ENCODE peak calls at places on chromosome 19, in eight cellular contexts. One of them, this sample, is unnamed.

GRCh38 chr19:37506387-37507166 is at the start of gene ZNF793:
- DNase-seq in adrenal gland: peak
- DNase-seq in prostate gland: peak
- DNase-seq in stomach: peak
- DNase-seq in A549: peak
- DNase-seq in body of pancreas: peak
- DNase-seq in Peyer's patch: peak
- DNase-seq in sigmoid colon: peak
- DNase-seq in this sample: peak

GRCh38 chr19:29622191-29623070 is 16.3 kb downstream of the POP4 start:
- DNase-seq in adrenal gland: no peak
- DNase-seq in prostate gland: no peak
- DNase-seq in stomach: no peak
- DNase-seq in A549: no peak
- DNase-seq in body of pancreas: no peak
- DNase-seq in Peyer's patch: no peak
- DNase-seq in sigmoid colon: no peak
- DNase-seq in this sample: no peak

GRCh38 chr19:18479964-18480723 is 41.7 kb downstream of the ELL start:
- DNase-seq in adrenal gland: peak
- DNase-seq in prostate gland: no peak
- DNase-seq in stomach: peak
- DNase-seq in A549: no peak
- DNase-seq in body of pancreas: no peak
- DNase-seq in Peyer's patch: no peak
- DNase-seq in sigmoid colon: peak
- DNase-seq in this sample: no peak

GRCh38 chr19:6020166-6020967 is 42.4 kb upstream of the RANBP3 start:
- DNase-seq in adrenal gland: no peak
- DNase-seq in prostate gland: peak
- DNase-seq in stomach: peak
- DNase-seq in A549: no peak
- DNase-seq in body of pancreas: peak
- DNase-seq in Peyer's patch: no peak
- DNase-seq in sigmoid colon: peak
- DNase-seq in this sample: no peak

GRCh38 chr19:5957132-5957531 is 20.8 kb downstream of the RANBP3 start:
- DNase-seq in adrenal gland: peak
- DNase-seq in prostate gland: no peak
- DNase-seq in stomach: no peak
- DNase-seq in A549: no peak
- DNase-seq in body of pancreas: no peak
- DNase-seq in Peyer's patch: no peak
- DNase-seq in sigmoid colon: no peak
- DNase-seq in this sample: no peak

GRCh38 chr19:8468761-8469458 is 24.1 kb downstream of the HNRNPM start:
- DNase-seq in adrenal gland: no peak
- DNase-seq in prostate gland: no peak
- DNase-seq in stomach: no peak
- DNase-seq in A549: no peak
- DNase-seq in body of pancreas: no peak
- DNase-seq in Peyer's patch: no peak
- DNase-seq in sigmoid colon: no peak
- DNase-seq in this sample: no peak

GRCh38 chr19:56270676-56271075 is 1.9 kb upstream of the EDDM13 start:
- DNase-seq in adrenal gland: peak
- DNase-seq in prostate gland: no peak
- DNase-seq in stomach: no peak
- DNase-seq in A549: no peak
- DNase-seq in body of pancreas: no peak
- DNase-seq in Peyer's patch: no peak
- DNase-seq in sigmoid colon: no peak
- DNase-seq in this sample: no peak

GRCh38 chr19:18399008-18399407 is 1.6 kb upstream of the LRRC25 start:
- DNase-seq in adrenal gland: peak
- DNase-seq in prostate gland: peak
- DNase-seq in stomach: peak
- DNase-seq in A549: peak
- DNase-seq in body of pancreas: peak
- DNase-seq in Peyer's patch: no peak
- DNase-seq in sigmoid colon: no peak
- DNase-seq in this sample: peak

GRCh38 chr19:38183227-38183914 is 40.7 kb downstream of the DPF1 start:
- DNase-seq in adrenal gland: peak
- DNase-seq in prostate gland: no peak
- DNase-seq in stomach: no peak
- DNase-seq in A549: no peak
- DNase-seq in body of pancreas: no peak
- DNase-seq in Peyer's patch: no peak
- DNase-seq in sigmoid colon: no peak
- DNase-seq in this sample: no peak

GRCh38 chr19:45016388-45017314 is 15.4 kb downstream of the RELB start:
- DNase-seq in adrenal gland: peak
- DNase-seq in prostate gland: peak
- DNase-seq in stomach: peak
- DNase-seq in A549: peak
- DNase-seq in body of pancreas: peak
- DNase-seq in Peyer's patch: peak
- DNase-seq in sigmoid colon: peak
- DNase-seq in this sample: peak

GRCh38 chr19:5585461-5586299 is 17.9 kb upstream of the TINCR start:
- DNase-seq in adrenal gland: peak
- DNase-seq in prostate gland: peak
- DNase-seq in stomach: no peak
- DNase-seq in A549: no peak
- DNase-seq in body of pancreas: no peak
- DNase-seq in Peyer's patch: peak
- DNase-seq in sigmoid colon: no peak
- DNase-seq in this sample: peak

GRCh38 chr19:35109395-35110112 is 6.1 kb upstream of the FXYD3 start:
- DNase-seq in adrenal gland: no peak
- DNase-seq in prostate gland: no peak
- DNase-seq in stomach: peak
- DNase-seq in A549: peak
- DNase-seq in body of pancreas: no peak
- DNase-seq in Peyer's patch: no peak
- DNase-seq in sigmoid colon: no peak
- DNase-seq in this sample: no peak

GRCh38 chr19:16076154-16076957 is at the start of gene TPM4:
- DNase-seq in adrenal gland: peak
- DNase-seq in prostate gland: peak
- DNase-seq in stomach: peak
- DNase-seq in A549: peak
- DNase-seq in body of pancreas: peak
- DNase-seq in Peyer's patch: peak
- DNase-seq in sigmoid colon: peak
- DNase-seq in this sample: peak

GRCh38 chr19:52910648-52911047 is 12.6 kb downstream of the ZNF888 start:
- DNase-seq in adrenal gland: no peak
- DNase-seq in prostate gland: no peak
- DNase-seq in stomach: no peak
- DNase-seq in A549: no peak
- DNase-seq in body of pancreas: no peak
- DNase-seq in Peyer's patch: no peak
- DNase-seq in sigmoid colon: no peak
- DNase-seq in this sample: no peak
- H3K27ac ChIP-seq in adrenal gland: no peak
- H3K27ac ChIP-seq in prostate gland: no peak
- H3K27ac ChIP-seq in stomach: no peak
- H3K27ac ChIP-seq in A549: no peak
- H3K27ac ChIP-seq in body of pancreas: no peak
- H3K27ac ChIP-seq in Peyer's patch: no peak
- H3K27ac ChIP-seq in sigmoid colon: no peak
- H3K27ac ChIP-seq in this sample: no peak

GRCh38 chr19:676343-677105 is at the start of gene FSTL3:
- DNase-seq in adrenal gland: peak
- DNase-seq in prostate gland: no peak
- DNase-seq in stomach: no peak
- DNase-seq in A549: peak
- DNase-seq in body of pancreas: no peak
- DNase-seq in Peyer's patch: no peak
- DNase-seq in sigmoid colon: no peak
- DNase-seq in this sample: no peak
- TF ChIP-seq POLR2A in adrenal gland: peak
- TF ChIP-seq POLR2A in prostate gland: peak
- TF ChIP-seq POLR2A in stomach: no peak
- TF ChIP-seq POLR2A in A549: peak
- TF ChIP-seq POLR2A in body of pancreas: no peak
- TF ChIP-seq POLR2A in Peyer's patch: no peak
- TF ChIP-seq POLR2A in sigmoid colon: peak
- TF ChIP-seq POLR2A in this sample: peak

GRCh38 chr19:11699931-11700794 is 38.6 kb downstream of the ZNF823 start:
- DNase-seq in adrenal gland: peak
- DNase-seq in prostate gland: no peak
- DNase-seq in stomach: no peak
- DNase-seq in A549: peak
- DNase-seq in body of pancreas: no peak
- DNase-seq in Peyer's patch: no peak
- DNase-seq in sigmoid colon: no peak
- DNase-seq in this sample: no peak
- H3K27ac ChIP-seq in adrenal gland: no peak
- H3K27ac ChIP-seq in prostate gland: no peak
- H3K27ac ChIP-seq in stomach: no peak
- H3K27ac ChIP-seq in A549: no peak
- H3K27ac ChIP-seq in body of pancreas: no peak
- H3K27ac ChIP-seq in Peyer's patch: no peak
- H3K27ac ChIP-seq in sigmoid colon: no peak
- H3K27ac ChIP-seq in this sample: no peak

GRCh38 chr19:58569943-58570670 is 3.0 kb downstream of the MZF1 start:
- DNase-seq in adrenal gland: peak
- DNase-seq in prostate gland: no peak
- DNase-seq in stomach: no peak
- DNase-seq in A549: no peak
- DNase-seq in body of pancreas: peak
- DNase-seq in Peyer's patch: peak
- DNase-seq in sigmoid colon: peak
- DNase-seq in this sample: peak
- TF ChIP-seq POLR2A in adrenal gland: no peak
- TF ChIP-seq POLR2A in prostate gland: no peak
- TF ChIP-seq POLR2A in stomach: no peak
- TF ChIP-seq POLR2A in A549: no peak
- TF ChIP-seq POLR2A in body of pancreas: no peak
- TF ChIP-seq POLR2A in Peyer's patch: no peak
- TF ChIP-seq POLR2A in sigmoid colon: no peak
- TF ChIP-seq POLR2A in this sample: no peak

GRCh38 chr19:3646336-3647092 is 19.9 kb upstream of the CACTIN start:
- DNase-seq in adrenal gland: no peak
- DNase-seq in prostate gland: no peak
- DNase-seq in stomach: no peak
- DNase-seq in A549: no peak
- DNase-seq in body of pancreas: no peak
- DNase-seq in Peyer's patch: no peak
- DNase-seq in sigmoid colon: no peak
- DNase-seq in this sample: no peak

GRCh38 chr19:3643592-3644313 is 17.2 kb upstream of the CACTIN start:
- DNase-seq in adrenal gland: no peak
- DNase-seq in prostate gland: no peak
- DNase-seq in stomach: no peak
- DNase-seq in A549: no peak
- DNase-seq in body of pancreas: no peak
- DNase-seq in Peyer's patch: no peak
- DNase-seq in sigmoid colon: no peak
- DNase-seq in this sample: no peak

GRCh38 chr19:3644351-3645066 is 17.9 kb upstream of the CACTIN start:
- DNase-seq in adrenal gland: no peak
- DNase-seq in prostate gland: no peak
- DNase-seq in stomach: peak
- DNase-seq in A549: no peak
- DNase-seq in body of pancreas: no peak
- DNase-seq in Peyer's patch: no peak
- DNase-seq in sigmoid colon: no peak
- DNase-seq in this sample: peak

GRCh38 chr19:3645726-3646125 is 19.1 kb upstream of the CACTIN start:
- DNase-seq in adrenal gland: no peak
- DNase-seq in prostate gland: no peak
- DNase-seq in stomach: no peak
- DNase-seq in A549: no peak
- DNase-seq in body of pancreas: no peak
- DNase-seq in Peyer's patch: no peak
- DNase-seq in sigmoid colon: no peak
- DNase-seq in this sample: no peak

DNA sequence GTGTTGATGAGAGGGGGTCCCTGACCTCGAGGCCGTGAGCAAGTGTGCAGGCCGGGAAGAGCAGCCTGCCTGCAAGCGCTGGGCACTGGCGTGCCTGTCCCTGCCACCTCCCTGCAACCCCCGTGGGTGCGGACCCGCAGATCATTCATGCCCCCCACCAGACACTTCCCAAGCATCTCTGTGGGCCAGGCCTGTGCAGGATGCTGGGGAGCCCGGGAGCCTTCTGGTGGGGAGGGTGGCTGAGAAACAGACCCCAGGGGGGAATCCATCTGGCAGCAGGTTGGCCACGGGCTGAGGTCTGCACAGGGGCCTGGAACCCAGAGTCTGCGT is 18.4 kb upstream of the CACTIN start:
- DNase-seq in adrenal gland: no peak
- DNase-seq in prostate gland: no peak
- DNase-seq in stomach: no peak
- DNase-seq in A549: no peak
- DNase-seq in body of pancreas: no peak
- DNase-seq in Peyer's patch: no peak
- DNase-seq in sigmoid colon: no peak
- DNase-seq in this sample: no peak
- H3K27ac ChIP-seq in adrenal gland: no peak
- H3K27ac ChIP-seq in prostate gland: no peak
- H3K27ac ChIP-seq in stomach: no peak
- H3K27ac ChIP-seq in A549: no peak
- H3K27ac ChIP-seq in body of pancreas: no peak
- H3K27ac ChIP-seq in Peyer's patch: no peak
- H3K27ac ChIP-seq in sigmoid colon: no peak
- H3K27ac ChIP-seq in this sample: no peak

GRCh38 chr19:39430675-39431593 is 4.8 kb downstream of the RPS16 start:
- DNase-seq in adrenal gland: no peak
- DNase-seq in prostate gland: no peak
- DNase-seq in stomach: no peak
- DNase-seq in A549: peak
- DNase-seq in body of pancreas: no peak
- DNase-seq in Peyer's patch: peak
- DNase-seq in sigmoid colon: no peak
- DNase-seq in this sample: no peak

GRCh38 chr19:39427707-39428106 is 8.0 kb downstream of the RPS16 start:
- DNase-seq in adrenal gland: no peak
- DNase-seq in prostate gland: no peak
- DNase-seq in stomach: no peak
- DNase-seq in A549: no peak
- DNase-seq in body of pancreas: no peak
- DNase-seq in Peyer's patch: no peak
- DNase-seq in sigmoid colon: no peak
- DNase-seq in this sample: no peak

GRCh38 chr19:39425744-39426143 is 10.0 kb downstream of the RPS16 start:
- DNase-seq in adrenal gland: no peak
- DNase-seq in prostate gland: no peak
- DNase-seq in stomach: no peak
- DNase-seq in A549: no peak
- DNase-seq in body of pancreas: no peak
- DNase-seq in Peyer's patch: no peak
- DNase-seq in sigmoid colon: no peak
- DNase-seq in this sample: no peak

GRCh38 chr19:39426170-39426569 is 9.6 kb downstream of the RPS16 start:
- DNase-seq in adrenal gland: no peak
- DNase-seq in prostate gland: no peak
- DNase-seq in stomach: no peak
- DNase-seq in A549: no peak
- DNase-seq in body of pancreas: no peak
- DNase-seq in Peyer's patch: no peak
- DNase-seq in sigmoid colon: no peak
- DNase-seq in this sample: no peak

GRCh38 chr19:39428309-39429112 is 7.2 kb downstream of the RPS16 start:
- DNase-seq in adrenal gland: peak
- DNase-seq in prostate gland: no peak
- DNase-seq in stomach: peak
- DNase-seq in A549: peak
- DNase-seq in body of pancreas: peak
- DNase-seq in Peyer's patch: no peak
- DNase-seq in sigmoid colon: peak
- DNase-seq in this sample: peak
- TF ChIP-seq POLR2A in adrenal gland: no peak
- TF ChIP-seq POLR2A in prostate gland: no peak
- TF ChIP-seq POLR2A in stomach: no peak
- TF ChIP-seq POLR2A in A549: no peak
- TF ChIP-seq POLR2A in body of pancreas: no peak
- TF ChIP-seq POLR2A in Peyer's patch: no peak
- TF ChIP-seq POLR2A in sigmoid colon: no peak
- TF ChIP-seq POLR2A in this sample: no peak

This sample was measured in right lobe of liver.